ENCODE peak calls at places on chromosomes 5 and 9, in four cellular contexts. B is stimulated activated CD8-positive, alpha-beta memory T cell treated with anti-CD3 and anti-CD28 coated beads, Interleukin-7, amount 100 ng/mL, for 1 hour; K is substantia nigra; I is hypothalamus. E is an unnamed sample.

GRCh38 chr9:70407081-70407503 is 7.4 kb downstream of the KLF9 start:
- DNase-seq in B (no peak), K (no peak), I (no peak), E (peak)

GRCh38 chr9:135992486-135993408 is 31.6 kb upstream of the UBAC1 start:
- DNase-seq in B (no peak), K (no peak), I (no peak), E (peak)

GRCh38 chr5:132281856-132282614 is 12.2 kb upstream of the SLC22A4 start:
- DNase-seq in B (no peak), K (no peak), I (no peak), E (no peak)

GRCh38 chr5:57455511-57455910 is 27.1 kb downstream of the ACTBL2 start:
- DNase-seq in B (no peak), K (no peak), I (no peak), E (no peak)

GRCh38 chr5:172383231-172383802 is 71.0 kb downstream of the SH3PXD2B start:
- DNase-seq in B (no peak), K (no peak), I (no peak), E (peak)

GRCh38 chr9:134778841-134779411 is 101.7 kb upstream of the FCN2 start:
- DNase-seq in B (no peak), K (peak), I (peak), E (peak)

GRCh38 chr9:115144706-115145105 is 26.7 kb upstream of the TNC start:
- DNase-seq in B (no peak), K (no peak), I (no peak), E (no peak)

GRCh38 chr9:77291714-77292113 is 114.4 kb downstream of the VPS13A start:
- DNase-seq in B (no peak), K (no peak), I (no peak), E (peak)

GRCh38 chr9:69671904-69672827 is at the start of gene APBA1:
- DNase-seq in B (no peak), K (peak), I (peak), E (peak)

GRCh38 chr5:134798468-134798867 is 39.9 kb downstream of the DDX46 start:
- DNase-seq in B (no peak), K (no peak), I (no peak), E (no peak)

GRCh38 chr9:131530930-131531832 is at the start of gene UCK1:
- DNase-seq in B (peak), K (peak), I (peak), E (peak)

GRCh38 chr5:4700082-4700481 is 440.0 kb upstream of the ADAMTS16 start:
- DNase-seq in B (no peak), K (peak), I (peak), E (no peak)

GRCh38 chr5:11064763-11065450 is 303.9 kb upstream of the DAP start:
- DNase-seq in B (no peak), K (no peak), I (no peak), E (no peak)

GRCh38 chr5:2039180-2039531 is 156.4 kb upstream of the IRX4 start:
- DNase-seq in B (no peak), K (no peak), I (no peak), E (no peak)

E was measured in AG08396.